ENCODE peak calls at places on chromosome 3, in nine cellular contexts. One of them, this sample, is unnamed.

GRCh38 chr3:179671709-179672337 is 19.0 kb downstream of the USP13 start:
- DNase-seq in activated CD8-positive, alpha-beta T cell treated with anti-CD3 and anti-CD28 coated beads for 36 hours: no peak
- DNase-seq in astrocyte of the spinal cord: peak; percentile 92
- DNase-seq in heart left ventricle: no peak
- DNase-seq in psoas muscle: peak; percentile 75
- DNase-seq in dorsolateral prefrontal cortex: no peak
- DNase-seq in OCI-LY7: no peak
- DNase-seq in osteoblast: no peak
- DNase-seq in stomach: no peak
- DNase-seq in this sample: no peak

GRCh38 chr3:117045143-117045542 is 335.6 kb downstream of the TUSC7 start:
- DNase-seq in activated CD8-positive, alpha-beta T cell treated with anti-CD3 and anti-CD28 coated beads for 36 hours: no peak
- DNase-seq in astrocyte of the spinal cord: no peak
- DNase-seq in heart left ventricle: no peak
- DNase-seq in psoas muscle: no peak
- DNase-seq in dorsolateral prefrontal cortex: no peak
- DNase-seq in OCI-LY7: no peak
- DNase-seq in osteoblast: no peak
- DNase-seq in stomach: no peak
- DNase-seq in this sample: no peak

GRCh38 chr3:1068985-1069384 is 23.8 kb upstream of the CNTN6 start:
- DNase-seq in activated CD8-positive, alpha-beta T cell treated with anti-CD3 and anti-CD28 coated beads for 36 hours: no peak
- DNase-seq in astrocyte of the spinal cord: no peak
- DNase-seq in heart left ventricle: no peak
- DNase-seq in psoas muscle: no peak
- DNase-seq in dorsolateral prefrontal cortex: no peak
- DNase-seq in OCI-LY7: no peak
- DNase-seq in osteoblast: no peak
- DNase-seq in stomach: no peak
- DNase-seq in this sample: no peak

GRCh38 chr3:127027811-127028548 is 45.1 kb downstream of the PLXNA1 start:
- DNase-seq in activated CD8-positive, alpha-beta T cell treated with anti-CD3 and anti-CD28 coated beads for 36 hours: no peak
- DNase-seq in astrocyte of the spinal cord: no peak
- DNase-seq in heart left ventricle: no peak
- DNase-seq in psoas muscle: no peak
- DNase-seq in dorsolateral prefrontal cortex: no peak
- DNase-seq in OCI-LY7: no peak
- DNase-seq in osteoblast: no peak
- DNase-seq in stomach: peak; percentile 56
- DNase-seq in this sample: no peak

GRCh38 chr3:377158-377561 is 180.6 kb downstream of the CHL1 start:
- DNase-seq in activated CD8-positive, alpha-beta T cell treated with anti-CD3 and anti-CD28 coated beads for 36 hours: no peak
- DNase-seq in astrocyte of the spinal cord: peak; percentile 44
- DNase-seq in heart left ventricle: no peak
- DNase-seq in psoas muscle: no peak
- DNase-seq in dorsolateral prefrontal cortex: no peak
- DNase-seq in OCI-LY7: peak; percentile 61
- DNase-seq in osteoblast: no peak
- DNase-seq in stomach: no peak
- DNase-seq in this sample: peak; percentile 14

GRCh38 chr3:148746053-148746452 is 48.4 kb downstream of the AGTR1 start:
- DNase-seq in activated CD8-positive, alpha-beta T cell treated with anti-CD3 and anti-CD28 coated beads for 36 hours: no peak
- DNase-seq in astrocyte of the spinal cord: no peak
- DNase-seq in heart left ventricle: no peak
- DNase-seq in psoas muscle: no peak
- DNase-seq in dorsolateral prefrontal cortex: no peak
- DNase-seq in OCI-LY7: no peak
- DNase-seq in osteoblast: no peak
- DNase-seq in stomach: no peak
- DNase-seq in this sample: no peak

GRCh38 chr3:94036909-94037507 is 8.6 kb upstream of the STX19 start:
- DNase-seq in activated CD8-positive, alpha-beta T cell treated with anti-CD3 and anti-CD28 coated beads for 36 hours: no peak
- DNase-seq in astrocyte of the spinal cord: peak; percentile 26
- DNase-seq in heart left ventricle: no peak
- DNase-seq in psoas muscle: no peak
- DNase-seq in dorsolateral prefrontal cortex: no peak
- DNase-seq in OCI-LY7: peak; percentile 25
- DNase-seq in osteoblast: peak; percentile 30
- DNase-seq in stomach: no peak
- DNase-seq in this sample: no peak

GRCh38 chr3:148464246-148464645 is 233.5 kb upstream of the AGTR1 start:
- DNase-seq in activated CD8-positive, alpha-beta T cell treated with anti-CD3 and anti-CD28 coated beads for 36 hours: no peak
- DNase-seq in astrocyte of the spinal cord: peak; percentile 23
- DNase-seq in heart left ventricle: no peak
- DNase-seq in psoas muscle: no peak
- DNase-seq in dorsolateral prefrontal cortex: no peak
- DNase-seq in OCI-LY7: no peak
- DNase-seq in osteoblast: no peak
- DNase-seq in stomach: no peak
- DNase-seq in this sample: no peak

GRCh38 chr3:76044601-76045600 is 259.6 kb upstream of the ZNF717 start:
- DNase-seq in activated CD8-positive, alpha-beta T cell treated with anti-CD3 and anti-CD28 coated beads for 36 hours: peak; percentile 53
- DNase-seq in astrocyte of the spinal cord: peak; percentile 64
- DNase-seq in heart left ventricle: no peak
- DNase-seq in psoas muscle: no peak
- DNase-seq in dorsolateral prefrontal cortex: no peak
- DNase-seq in OCI-LY7: peak; percentile 27
- DNase-seq in osteoblast: no peak
- DNase-seq in stomach: peak; percentile 38
- DNase-seq in this sample: no peak
- TF ChIP-seq CTCF in activated CD8-positive, alpha-beta T cell treated with anti-CD3 and anti-CD28 coated beads for 36 hours: peak; percentile 58
- TF ChIP-seq CTCF in astrocyte of the spinal cord: peak; percentile 58
- TF ChIP-seq CTCF in heart left ventricle: peak; percentile 24
- TF ChIP-seq CTCF in psoas muscle: no peak
- TF ChIP-seq CTCF in dorsolateral prefrontal cortex: peak; percentile 54
- TF ChIP-seq CTCF in OCI-LY7: peak; percentile 92
- TF ChIP-seq CTCF in osteoblast: peak; percentile 49
- TF ChIP-seq CTCF in stomach: peak; percentile 12
- TF ChIP-seq CTCF in this sample: peak; percentile 22

GRCh38 chr3:75338342-75338741 is 325.8 kb upstream of the FRG2C start:
- DNase-seq in activated CD8-positive, alpha-beta T cell treated with anti-CD3 and anti-CD28 coated beads for 36 hours: no peak
- DNase-seq in astrocyte of the spinal cord: no peak
- DNase-seq in heart left ventricle: no peak
- DNase-seq in psoas muscle: no peak
- DNase-seq in dorsolateral prefrontal cortex: no peak
- DNase-seq in OCI-LY7: no peak
- DNase-seq in osteoblast: no peak
- DNase-seq in stomach: no peak
- DNase-seq in this sample: no peak

GRCh38 chr3:75337226-75337900 is 326.8 kb upstream of the FRG2C start:
- DNase-seq in activated CD8-positive, alpha-beta T cell treated with anti-CD3 and anti-CD28 coated beads for 36 hours: no peak
- DNase-seq in astrocyte of the spinal cord: no peak
- DNase-seq in heart left ventricle: no peak
- DNase-seq in psoas muscle: no peak
- DNase-seq in dorsolateral prefrontal cortex: no peak
- DNase-seq in OCI-LY7: no peak
- DNase-seq in osteoblast: no peak
- DNase-seq in stomach: no peak
- DNase-seq in this sample: no peak

GRCh38 chr3:75342425-75342824 is 321.7 kb upstream of the FRG2C start:
- DNase-seq in activated CD8-positive, alpha-beta T cell treated with anti-CD3 and anti-CD28 coated beads for 36 hours: no peak
- DNase-seq in astrocyte of the spinal cord: no peak
- DNase-seq in heart left ventricle: no peak
- DNase-seq in psoas muscle: no peak
- DNase-seq in dorsolateral prefrontal cortex: no peak
- DNase-seq in OCI-LY7: no peak
- DNase-seq in osteoblast: no peak
- DNase-seq in stomach: no peak
- DNase-seq in this sample: no peak

GRCh38 chr3:75341324-75342067 is 322.6 kb upstream of the FRG2C start:
- DNase-seq in activated CD8-positive, alpha-beta T cell treated with anti-CD3 and anti-CD28 coated beads for 36 hours: no peak
- DNase-seq in astrocyte of the spinal cord: no peak
- DNase-seq in heart left ventricle: no peak
- DNase-seq in psoas muscle: no peak
- DNase-seq in dorsolateral prefrontal cortex: no peak
- DNase-seq in OCI-LY7: no peak
- DNase-seq in osteoblast: no peak
- DNase-seq in stomach: no peak
- DNase-seq in this sample: no peak
- TF ChIP-seq CTCF in activated CD8-positive, alpha-beta T cell treated with anti-CD3 and anti-CD28 coated beads for 36 hours: no peak
- TF ChIP-seq CTCF in astrocyte of the spinal cord: no peak
- TF ChIP-seq CTCF in heart left ventricle: no peak
- TF ChIP-seq CTCF in psoas muscle: no peak
- TF ChIP-seq CTCF in dorsolateral prefrontal cortex: no peak
- TF ChIP-seq CTCF in OCI-LY7: peak; percentile 20
- TF ChIP-seq CTCF in osteoblast: no peak
- TF ChIP-seq CTCF in stomach: no peak
- TF ChIP-seq CTCF in this sample: no peak

DNA sequence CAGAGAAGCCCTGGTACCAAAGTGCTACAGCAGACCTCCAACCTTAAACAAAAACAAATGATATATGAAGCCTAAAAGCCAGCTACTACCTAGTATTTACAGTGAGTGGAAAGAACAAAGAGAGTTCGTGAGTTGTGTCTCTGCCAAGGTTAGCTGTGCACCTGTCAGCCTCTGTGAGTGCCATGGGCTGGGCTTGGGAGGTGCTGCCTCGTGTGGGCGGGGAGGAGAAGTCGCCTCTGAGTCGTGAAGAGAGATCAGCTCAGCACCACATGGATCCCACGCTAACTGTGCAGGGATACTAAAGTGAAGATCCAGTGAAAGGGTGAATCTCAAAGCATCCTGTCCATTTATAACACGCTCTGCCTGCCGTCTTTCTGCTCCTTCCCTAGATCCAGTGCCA is 101.9 kb downstream of the CHDH start:
- DNase-seq in activated CD8-positive, alpha-beta T cell treated with anti-CD3 and anti-CD28 coated beads for 36 hours: no peak
- DNase-seq in astrocyte of the spinal cord: no peak
- DNase-seq in heart left ventricle: no peak
- DNase-seq in psoas muscle: no peak
- DNase-seq in dorsolateral prefrontal cortex: no peak
- DNase-seq in OCI-LY7: peak; percentile 12
- DNase-seq in osteoblast: no peak
- DNase-seq in stomach: peak; percentile 62
- DNase-seq in this sample: no peak
- TF ChIP-seq CTCF in activated CD8-positive, alpha-beta T cell treated with anti-CD3 and anti-CD28 coated beads for 36 hours: no peak
- TF ChIP-seq CTCF in astrocyte of the spinal cord: no peak
- TF ChIP-seq CTCF in heart left ventricle: no peak
- TF ChIP-seq CTCF in psoas muscle: no peak
- TF ChIP-seq CTCF in dorsolateral prefrontal cortex: no peak
- TF ChIP-seq CTCF in OCI-LY7: no peak
- TF ChIP-seq CTCF in osteoblast: no peak
- TF ChIP-seq CTCF in stomach: no peak
- TF ChIP-seq CTCF in this sample: no peak

GRCh38 chr3:180804871-180805430 is 107.5 kb upstream of the FXR1 start:
- DNase-seq in activated CD8-positive, alpha-beta T cell treated with anti-CD3 and anti-CD28 coated beads for 36 hours: no peak
- DNase-seq in astrocyte of the spinal cord: peak; percentile 55
- DNase-seq in heart left ventricle: no peak
- DNase-seq in psoas muscle: no peak
- DNase-seq in dorsolateral prefrontal cortex: no peak
- DNase-seq in OCI-LY7: no peak
- DNase-seq in osteoblast: no peak
- DNase-seq in stomach: no peak
- DNase-seq in this sample: no peak

GRCh38 chr3:180802837-180803236 is 109.6 kb upstream of the FXR1 start:
- DNase-seq in activated CD8-positive, alpha-beta T cell treated with anti-CD3 and anti-CD28 coated beads for 36 hours: no peak
- DNase-seq in astrocyte of the spinal cord: peak; percentile 36
- DNase-seq in heart left ventricle: no peak
- DNase-seq in psoas muscle: no peak
- DNase-seq in dorsolateral prefrontal cortex: no peak
- DNase-seq in OCI-LY7: peak; percentile 22
- DNase-seq in osteoblast: no peak
- DNase-seq in stomach: no peak
- DNase-seq in this sample: no peak
- TF ChIP-seq CTCF in activated CD8-positive, alpha-beta T cell treated with anti-CD3 and anti-CD28 coated beads for 36 hours: peak; percentile 47
- TF ChIP-seq CTCF in astrocyte of the spinal cord: peak; percentile 61
- TF ChIP-seq CTCF in heart left ventricle: peak; percentile 40
- TF ChIP-seq CTCF in psoas muscle: peak; percentile 65
- TF ChIP-seq CTCF in dorsolateral prefrontal cortex: peak; percentile 79
- TF ChIP-seq CTCF in OCI-LY7: peak; percentile 76
- TF ChIP-seq CTCF in osteoblast: peak; percentile 56
- TF ChIP-seq CTCF in stomach: peak; percentile 22
- TF ChIP-seq CTCF in this sample: no peak

DNA sequence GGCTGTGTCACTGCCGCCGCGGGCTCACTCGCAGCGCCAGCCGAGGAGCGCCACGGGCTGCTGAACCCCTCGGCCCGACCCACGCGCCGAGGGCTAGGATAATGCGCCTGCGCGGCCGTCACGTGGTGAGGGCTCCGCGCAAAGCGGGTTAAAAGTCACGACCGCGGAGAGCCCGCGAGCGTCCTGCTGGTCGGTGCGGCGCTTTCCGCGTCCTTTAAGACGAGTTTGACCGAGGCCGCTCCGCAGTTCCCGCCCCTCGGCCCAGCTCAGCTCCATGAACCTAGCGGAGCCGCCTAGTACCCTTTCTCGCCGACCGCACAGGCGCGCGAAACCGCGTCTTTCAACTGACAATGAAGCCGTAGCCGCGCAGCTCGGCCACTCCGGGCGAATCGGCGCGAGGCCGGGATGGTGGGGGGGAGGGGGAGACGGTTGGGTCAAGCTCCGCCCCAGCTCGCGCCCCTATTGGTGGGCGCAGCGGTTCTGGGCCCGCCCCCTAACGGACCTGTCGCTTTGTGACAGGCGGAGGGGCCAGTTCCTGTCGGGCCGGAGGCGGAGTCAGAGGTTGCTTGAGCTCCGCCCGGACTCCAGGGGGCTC is 636 bp upstream of the STT3B start:
- DNase-seq in activated CD8-positive, alpha-beta T cell treated with anti-CD3 and anti-CD28 coated beads for 36 hours: peak; percentile 99
- DNase-seq in astrocyte of the spinal cord: peak; percentile 100
- DNase-seq in heart left ventricle: peak; percentile 100
- DNase-seq in psoas muscle: peak; percentile 100
- DNase-seq in dorsolateral prefrontal cortex: peak; percentile 99
- DNase-seq in OCI-LY7: peak; percentile 99
- DNase-seq in osteoblast: peak; percentile 99
- DNase-seq in stomach: peak; percentile 100
- DNase-seq in this sample: peak; percentile 98
- TF ChIP-seq CTCF in activated CD8-positive, alpha-beta T cell treated with anti-CD3 and anti-CD28 coated beads for 36 hours: no peak
- TF ChIP-seq CTCF in astrocyte of the spinal cord: no peak
- TF ChIP-seq CTCF in heart left ventricle: no peak
- TF ChIP-seq CTCF in psoas muscle: no peak
- TF ChIP-seq CTCF in dorsolateral prefrontal cortex: peak; percentile 37
- TF ChIP-seq CTCF in OCI-LY7: no peak
- TF ChIP-seq CTCF in osteoblast: no peak
- TF ChIP-seq CTCF in stomach: no peak
- TF ChIP-seq CTCF in this sample: no peak

GRCh38 chr3:133938770-133939495 is 43.3 kb upstream of the RAB6B start:
- DNase-seq in activated CD8-positive, alpha-beta T cell treated with anti-CD3 and anti-CD28 coated beads for 36 hours: no peak
- DNase-seq in astrocyte of the spinal cord: no peak
- DNase-seq in heart left ventricle: no peak
- DNase-seq in psoas muscle: no peak
- DNase-seq in dorsolateral prefrontal cortex: no peak
- DNase-seq in OCI-LY7: no peak
- DNase-seq in osteoblast: peak; percentile 69
- DNase-seq in stomach: peak; percentile 11
- DNase-seq in this sample: no peak
- TF ChIP-seq CTCF in activated CD8-positive, alpha-beta T cell treated with anti-CD3 and anti-CD28 coated beads for 36 hours: no peak
- TF ChIP-seq CTCF in astrocyte of the spinal cord: peak; percentile 55
- TF ChIP-seq CTCF in heart left ventricle: no peak
- TF ChIP-seq CTCF in psoas muscle: no peak
- TF ChIP-seq CTCF in dorsolateral prefrontal cortex: peak; percentile 36
- TF ChIP-seq CTCF in OCI-LY7: no peak
- TF ChIP-seq CTCF in osteoblast: peak; percentile 25
- TF ChIP-seq CTCF in stomach: no peak
- TF ChIP-seq CTCF in this sample: no peak

DNA sequence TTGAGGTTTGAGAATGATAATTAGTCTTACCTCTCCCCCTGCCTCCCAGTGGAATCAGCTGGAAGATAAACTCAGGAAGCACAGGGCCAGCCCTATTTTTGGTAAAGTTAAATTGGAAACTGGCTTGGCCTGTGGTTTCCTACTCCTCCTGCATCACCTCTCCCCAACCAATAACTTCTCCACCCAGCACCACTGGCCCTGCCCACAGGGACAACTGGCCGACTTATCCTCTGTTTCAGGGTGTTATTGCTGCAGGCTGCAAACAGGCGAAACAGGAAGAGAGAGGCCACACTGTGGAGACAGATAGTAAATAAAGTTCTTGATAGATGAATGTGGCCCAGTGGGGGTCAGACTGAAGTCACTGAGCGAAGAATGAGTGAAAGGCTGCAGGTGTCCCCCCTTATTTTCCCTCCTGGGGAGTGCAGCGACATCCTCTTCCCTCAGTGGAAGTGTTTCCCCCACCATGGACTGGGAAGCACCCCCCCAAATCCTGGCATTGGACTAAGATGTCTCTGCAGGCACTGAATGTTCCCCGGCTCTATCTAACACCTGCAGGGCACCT is 47.1 kb downstream of the PDIA5 start:
- DNase-seq in activated CD8-positive, alpha-beta T cell treated with anti-CD3 and anti-CD28 coated beads for 36 hours: no peak
- DNase-seq in astrocyte of the spinal cord: no peak
- DNase-seq in heart left ventricle: no peak
- DNase-seq in psoas muscle: no peak
- DNase-seq in dorsolateral prefrontal cortex: no peak
- DNase-seq in OCI-LY7: no peak
- DNase-seq in osteoblast: no peak
- DNase-seq in stomach: no peak
- DNase-seq in this sample: peak; percentile 24
- TF ChIP-seq CTCF in activated CD8-positive, alpha-beta T cell treated with anti-CD3 and anti-CD28 coated beads for 36 hours: no peak
- TF ChIP-seq CTCF in astrocyte of the spinal cord: no peak
- TF ChIP-seq CTCF in heart left ventricle: no peak
- TF ChIP-seq CTCF in psoas muscle: no peak
- TF ChIP-seq CTCF in dorsolateral prefrontal cortex: no peak
- TF ChIP-seq CTCF in OCI-LY7: no peak
- TF ChIP-seq CTCF in osteoblast: no peak
- TF ChIP-seq CTCF in stomach: no peak
- TF ChIP-seq CTCF in this sample: no peak